ENCODE peak calls at places on chromosomes 16 and 17, in nine cellular contexts. S, J, F, T, P, B, O, C and Q are unnamed samples.

GRCh38 chr17:4365628-4366311 is 705 bp downstream of the UBE2G1 start:
- DNase-seq in S (no peak), J (no peak), F (no peak), T (peak), P (no peak), B (no peak), O (no peak), C (no peak), Q (peak)

GRCh38 chr17:4554441-4554996 is 665 bp downstream of the MYBBP1A start:
- DNase-seq in S (no peak), J (no peak), F (no peak), T (peak), P (no peak), B (no peak), O (no peak), C (no peak), Q (no peak)

GRCh38 chr17:73343168-73343634 is 31.4 kb upstream of the CDC42EP4 start:
- DNase-seq in S (no peak), J (peak), F (peak), T (peak), P (no peak), B (peak), O (no peak), C (no peak), Q (peak)

GRCh38 chr16:2835638-2836493 is 5.8 kb downstream of the ZG16B start:
- DNase-seq in S (peak), J (peak), F (peak), T (no peak), P (peak), B (peak), O (peak), C (peak), Q (peak)

GRCh38 chr17:1077536-1078061 is 80.7 kb downstream of the TIMM22 start:
- DNase-seq in S (no peak), J (no peak), F (no peak), T (no peak), P (no peak), B (peak), O (no peak), C (no peak), Q (no peak)

GRCh38 chr16:81717662-81718189 is 61.4 kb upstream of the PLCG2 start:
- DNase-seq in S (no peak), J (no peak), F (no peak), T (no peak), P (no peak), B (no peak), O (no peak), C (no peak), Q (no peak)

GRCh38 chr16:68005786-68006286 is 6.6 kb upstream of the DPEP2 start:
- DNase-seq in S (no peak), J (no peak), F (no peak), T (no peak), P (no peak), B (no peak), O (no peak), C (peak), Q (peak)

GRCh38 chr16:716250-716607 is 1.3 kb downstream of the METRN start:
- DNase-seq in S (no peak), J (no peak), F (no peak), T (peak), P (peak), B (peak), O (peak), C (peak), Q (peak)

GRCh38 chr16:10981697-10982216 is 37.4 kb downstream of the CLEC16A start:
- DNase-seq in S (no peak), J (no peak), F (no peak), T (peak), P (no peak), B (no peak), O (peak), C (no peak), Q (no peak)

GRCh38 chr16:27230562-27230991 is 27.3 kb downstream of the KDM8 start:
- DNase-seq in S (no peak), J (no peak), F (no peak), T (peak), P (no peak), B (no peak), O (no peak), C (peak), Q (no peak)

GRCh38 chr17:56792267-56792666 is 41.5 kb downstream of the C17orf67 start:
- DNase-seq in S (no peak), J (no peak), F (no peak), T (no peak), P (no peak), B (no peak), O (no peak), C (no peak), Q (no peak)

GRCh38 chr16:6937641-6938040 is 395.0 kb upstream of the RBFOX1 start:
- DNase-seq in S (no peak), J (no peak), F (no peak), T (no peak), P (no peak), B (no peak), O (no peak), C (no peak), Q (no peak)

GRCh38 chr17:77209330-77209748 is 68.6 kb downstream of the SEC14L1 start:
- DNase-seq in S (no peak), J (no peak), F (no peak), T (peak), P (no peak), B (peak), O (no peak), C (peak), Q (peak)

GRCh38 chr17:62648247-62648953 is 20.9 kb downstream of the MRC2 start:
- DNase-seq in S (no peak), J (peak), F (no peak), T (peak), P (no peak), B (peak), O (no peak), C (no peak), Q (no peak)

GRCh38 chr16:2056077-2056476 is 8.3 kb downstream of the TSC2 start:
- DNase-seq in S (no peak), J (no peak), F (no peak), T (no peak), P (no peak), B (peak), O (no peak), C (no peak), Q (no peak)

GRCh38 chr17:42459983-42460300 is 1.3 kb downstream of the ATP6V0A1 start:
- DNase-seq in S (no peak), J (peak), F (no peak), T (no peak), P (no peak), B (peak), O (no peak), C (no peak), Q (no peak)

GRCh38 chr16:86219655-86220445 is 290.5 kb upstream of the FOXF1 start:
- DNase-seq in S (no peak), J (peak), F (no peak), T (no peak), P (peak), B (no peak), O (no peak), C (peak), Q (peak)

GRCh38 chr16:57325458-57325857 is 33.1 kb upstream of the CCL22 start:
- DNase-seq in S (no peak), J (peak), F (no peak), T (no peak), P (no peak), B (no peak), O (no peak), C (no peak), Q (no peak)

GRCh38 chr17:4631431-4631830 is 10.0 kb downstream of the ALOX15 start:
- DNase-seq in S (no peak), J (no peak), F (no peak), T (no peak), P (no peak), B (no peak), O (no peak), C (no peak), Q (no peak)

GRCh38 chr16:57530104-57530522 is 6.3 kb downstream of the CCDC102A start:
- DNase-seq in S (no peak), J (peak), F (no peak), T (peak), P (no peak), B (peak), O (peak), C (no peak), Q (peak)

GRCh38 chr17:36470499-36470898 is 16.0 kb upstream of the ZNHIT3 start:
- DNase-seq in S (no peak), J (no peak), F (no peak), T (no peak), P (no peak), B (no peak), O (no peak), C (no peak), Q (no peak)

GRCh38 chr17:63514974-63515373 is 8.2 kb upstream of the KCNH6 start:
- DNase-seq in S (no peak), J (no peak), F (no peak), T (no peak), P (no peak), B (no peak), O (no peak), C (no peak), Q (no peak)

GRCh38 chr17:33689725-33690124 is 396.6 kb upstream of the ASIC2 start:
- DNase-seq in S (no peak), J (no peak), F (no peak), T (no peak), P (no peak), B (no peak), O (no peak), C (no peak), Q (no peak)
- TF ChIP-seq CTCF in S (no peak), J (no peak), F (no peak), T (no peak), P (no peak), B (no peak), O (no peak), C (no peak), Q (no peak)

DNA sequence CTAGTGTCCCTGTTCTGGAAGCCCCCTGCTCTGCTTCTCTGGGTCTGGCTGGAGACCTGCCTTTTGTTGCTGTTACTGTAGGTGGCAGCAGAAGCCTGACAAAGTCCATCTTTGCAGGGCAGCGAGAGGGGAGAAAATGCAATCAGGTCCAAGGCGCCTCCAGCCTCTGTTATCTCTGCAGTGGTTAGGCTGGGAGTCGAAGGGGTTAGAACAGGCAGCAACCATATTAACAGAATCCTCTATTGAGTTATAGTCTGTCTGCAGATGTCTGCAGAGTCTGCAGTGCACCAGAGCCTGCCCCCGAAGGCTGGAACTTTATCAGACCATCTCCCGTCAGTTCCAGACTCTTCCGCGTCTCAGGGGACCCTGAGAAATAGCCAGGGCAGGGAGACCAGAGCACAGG is 404.9 kb upstream of the EEF2KMT start:
- DNase-seq in S (no peak), J (no peak), F (no peak), T (peak), P (no peak), B (no peak), O (peak), C (no peak), Q (no peak)
- TF ChIP-seq CTCF in S (no peak), J (no peak), F (no peak), T (peak), P (no peak), B (no peak), O (peak), C (no peak), Q (no peak)

DNA sequence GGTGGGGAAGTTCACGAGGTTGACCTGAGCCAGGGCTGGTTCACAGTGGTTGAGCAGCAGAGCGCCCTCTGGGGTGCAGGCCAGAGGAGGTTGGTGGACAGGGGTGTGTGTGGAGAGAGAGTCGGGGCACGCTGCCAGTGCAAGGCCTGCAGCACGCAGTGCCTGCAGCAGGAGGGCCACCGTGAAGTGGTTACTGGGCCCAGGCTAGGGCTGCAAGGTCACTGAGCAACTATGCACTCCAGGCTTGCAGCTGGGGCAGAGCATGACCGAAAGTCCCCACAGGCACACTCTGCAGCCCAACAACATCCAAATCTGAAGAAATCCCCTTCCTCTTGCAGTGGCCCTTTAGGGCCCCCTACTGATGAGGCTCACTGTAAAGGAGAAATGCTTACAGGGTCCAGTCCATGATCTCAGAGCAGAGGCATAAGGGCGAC is 89.1 kb upstream of the NOL11 start:
- DNase-seq in S (no peak), J (no peak), F (no peak), T (peak), P (no peak), B (peak), O (no peak), C (peak), Q (no peak)
- TF ChIP-seq CTCF in S (no peak), J (peak), F (no peak), T (no peak), P (no peak), B (peak), O (no peak), C (no peak), Q (no peak)

GRCh38 chr17:30236807-30237206 is 1.3 kb upstream of the SLC6A4 start:
- DNase-seq in S (no peak), J (no peak), F (no peak), T (peak), P (no peak), B (peak), O (peak), C (peak), Q (peak)
- TF ChIP-seq CTCF in S (peak), J (peak), F (peak), T (no peak), P (no peak), B (peak), O (peak), C (peak), Q (no peak)

GRCh38 chr17:52470553-52470952 is 312.0 kb upstream of the CA10 start:
- DNase-seq in S (no peak), J (no peak), F (no peak), T (no peak), P (no peak), B (no peak), O (no peak), C (no peak), Q (no peak)
- TF ChIP-seq CTCF in S (no peak), J (no peak), F (no peak), T (no peak), P (no peak), B (no peak), O (no peak), C (no peak), Q (no peak)

GRCh38 chr16:19291459-19291858 is 5.9 kb downstream of the CLEC19A start:
- DNase-seq in S (no peak), J (no peak), F (no peak), T (peak), P (no peak), B (no peak), O (peak), C (no peak), Q (peak)

GRCh38 chr16:19288872-19289799 is 3.6 kb downstream of the CLEC19A start:
- DNase-seq in S (no peak), J (no peak), F (no peak), T (no peak), P (no peak), B (no peak), O (no peak), C (no peak), Q (no peak)

GRCh38 chr16:19289805-19290490 is 4.4 kb downstream of the CLEC19A start:
- DNase-seq in S (no peak), J (no peak), F (no peak), T (peak), P (no peak), B (peak), O (peak), C (peak), Q (no peak)

GRCh38 chr16:19292186-19292585 is 6.7 kb downstream of the CLEC19A start:
- DNase-seq in S (no peak), J (no peak), F (no peak), T (no peak), P (no peak), B (no peak), O (no peak), C (no peak), Q (no peak)

GRCh38 chr16:19290860-19291259 is 5.3 kb downstream of the CLEC19A start:
- DNase-seq in S (no peak), J (no peak), F (no peak), T (no peak), P (no peak), B (no peak), O (no peak), C (no peak), Q (no peak)
- TF ChIP-seq CTCF in S (no peak), J (no peak), F (no peak), T (no peak), P (no peak), B (no peak), O (no peak), C (no peak), Q (no peak)